ENCODE peak calls at places on chromosomes 13 and 19, in nine cellular contexts. N is heart right ventricle, J is posterior cingulate gyrus, E is HEK293T, X is left ventricle myocardium inferior, H is EL, B is GF-D8, S is H9, P is SHP77 treated with DMSO at 0.1 percent for 48 hours. O is an unnamed sample.
A peak's percentile ranks its signal among the peaks of the same experiment; 100 is the strongest.

GRCh38 chr13:20407759-20408158 is 117.9 kb downstream of the CRYL1 start:
- DNase-seq in N (no peak), J (no peak), E (no peak), X (no peak), H (no peak), B (no peak), S (no peak), P (no peak), O (no peak)

GRCh38 chr19:45901912-45902650 is at the start of gene MYPOP:
- DNase-seq in N (no peak), J (no peak), E (no peak), X (no peak), H (peak; percentile 19), B (no peak), S (peak; percentile 33), P (no peak), O (no peak)

GRCh38 chr13:110245421-110245899 is 61.5 kb downstream of the COL4A1 start:
- DNase-seq in N (no peak), J (no peak), E (no peak), X (no peak), H (peak; percentile 44), B (no peak), S (no peak), P (no peak), O (no peak)

GRCh38 chr13:95128045-95128643 is 173.1 kb downstream of the ABCC4 start:
- DNase-seq in N (no peak), J (no peak), E (no peak), X (no peak), H (no peak), B (no peak), S (no peak), P (peak; percentile 91), O (no peak)

GRCh38 chr19:35451278-35452096 is 3.4 kb downstream of the FFAR2 start:
- DNase-seq in N (no peak), J (no peak), E (no peak), X (no peak), H (no peak), B (no peak), S (no peak), P (no peak), O (no peak)

GRCh38 chr13:87123987-87124784 is 547.0 kb upstream of the SLITRK5 start:
- DNase-seq in N (peak; percentile 15), J (no peak), E (peak; percentile 88), X (peak; percentile 18), H (peak; percentile 0), B (peak; percentile 86), S (peak; percentile 48), P (peak; percentile 68), O (peak; percentile 27)

GRCh38 chr19:17394891-17395415 is 957 bp upstream of the CCDC194 start:
- DNase-seq in N (peak; percentile 66), J (peak; percentile 34), E (peak; percentile 70), X (peak; percentile 68), H (peak; percentile 75), B (peak; percentile 66), S (peak; percentile 86), P (peak; percentile 26), O (peak; percentile 66)

GRCh38 chr19:47719047-47719885 is 6.0 kb downstream of the EHD2 start:
- DNase-seq in N (peak; percentile 91), J (peak; percentile 64), E (no peak), X (peak; percentile 91), H (peak; percentile 100), B (no peak), S (no peak), P (peak; percentile 10), O (no peak)

GRCh38 chr13:43227721-43228120 is 204.3 kb downstream of the DNAJC15 start:
- DNase-seq in N (no peak), J (peak; percentile 38), E (no peak), X (no peak), H (peak; percentile 50), B (no peak), S (no peak), P (no peak), O (no peak)

GRCh38 chr19:34364830-34365462 is at the start of gene GPI:
- DNase-seq in N (peak; percentile 69), J (peak; percentile 62), E (peak; percentile 51), X (peak; percentile 68), H (peak; percentile 64), B (no peak), S (peak; percentile 78), P (peak; percentile 71), O (no peak)

GRCh38 chr19:7550169-7550770 is 14.8 kb downstream of the PNPLA6 start:
- DNase-seq in N (no peak), J (no peak), E (no peak), X (no peak), H (no peak), B (no peak), S (no peak), P (no peak), O (no peak)

GRCh38 chr19:19372656-19373416 is 32.6 kb upstream of the GATAD2A start:
- DNase-seq in N (peak; percentile 64), J (no peak), E (no peak), X (peak; percentile 66), H (peak; percentile 55), B (peak; percentile 80), S (peak; percentile 72), P (peak; percentile 14), O (no peak)

GRCh38 chr13:32472194-32472621 is 44.3 kb upstream of the N4BP2L1 start:
- DNase-seq in N (no peak), J (no peak), E (no peak), X (no peak), H (no peak), B (no peak), S (no peak), P (no peak), O (no peak)

GRCh38 chr13:26513931-26514330 is 43.6 kb upstream of the WASF3 start:
- DNase-seq in N (no peak), J (no peak), E (no peak), X (no peak), H (no peak), B (no peak), S (no peak), P (no peak), O (no peak)

GRCh38 chr13:75495938-75496337 is 14.0 kb upstream of the TBC1D4 start:
- DNase-seq in N (no peak), J (no peak), E (no peak), X (no peak), H (peak; percentile 75), B (no peak), S (no peak), P (no peak), O (no peak)

GRCh38 chr13:111410232-111411021 is 90.0 kb downstream of the TEX29 start:
- DNase-seq in N (no peak), J (no peak), E (no peak), X (no peak), H (no peak), B (no peak), S (no peak), P (no peak), O (no peak)

GRCh38 chr13:33110713-33111413 is 94.6 kb downstream of the KL start:
- DNase-seq in N (peak; percentile 61), J (no peak), E (no peak), X (peak; percentile 65), H (no peak), B (no peak), S (no peak), P (no peak), O (no peak)

GRCh38 chr19:5936308-5936980 is 22.4 kb downstream of the CAPS start:
- DNase-seq in N (no peak), J (no peak), E (no peak), X (no peak), H (no peak), B (no peak), S (no peak), P (no peak), O (no peak)

GRCh38 chr13:33034061-33034460 is 17.8 kb downstream of the KL start:
- DNase-seq in N (no peak), J (no peak), E (no peak), X (no peak), H (no peak), B (no peak), S (no peak), P (no peak), O (no peak)

GRCh38 chr19:49361438-49362047 is 673 bp downstream of the TEAD2 start:
- DNase-seq in N (peak; percentile 89), J (no peak), E (peak; percentile 69), X (peak; percentile 85), H (peak; percentile 73), B (no peak), S (peak; percentile 73), P (no peak), O (no peak)

GRCh38 chr13:42495751-42496150 is 78.2 kb upstream of the TNFSF11 start:
- DNase-seq in N (no peak), J (no peak), E (no peak), X (no peak), H (no peak), B (no peak), S (no peak), P (no peak), O (no peak)

GRCh38 chr13:29429496-29429895 is 166.0 kb downstream of the SLC7A1 start:
- DNase-seq in N (no peak), J (no peak), E (no peak), X (no peak), H (no peak), B (no peak), S (no peak), P (no peak), O (no peak)

GRCh38 chr13:99320693-99321481 is 13.7 kb upstream of the GPR183 start:
- DNase-seq in N (no peak), J (no peak), E (no peak), X (no peak), H (peak; percentile 78), B (peak; percentile 88), S (no peak), P (no peak), O (no peak)

GRCh38 chr13:20461481-20461859 is 64.2 kb downstream of the CRYL1 start:
- DNase-seq in N (no peak), J (no peak), E (no peak), X (no peak), H (peak; percentile 20), B (no peak), S (no peak), P (no peak), O (no peak)

GRCh38 chr19:45882652-45883585 is 3.0 kb downstream of the IRF2BP1 start:
- DNase-seq in N (peak; percentile 80), J (peak; percentile 66), E (peak; percentile 90), X (peak; percentile 73), H (peak; percentile 78), B (peak; percentile 43), S (peak; percentile 95), P (peak; percentile 50), O (peak; percentile 83)

GRCh38 chr13:113759525-113760137 is 605 bp downstream of the TMEM255B start:
- DNase-seq in N (peak; percentile 45), J (peak; percentile 16), E (peak; percentile 12), X (no peak), H (peak; percentile 23), B (no peak), S (no peak), P (peak; percentile 61), O (no peak)

GRCh38 chr13:90633849-90634248 is 713.6 kb upstream of the MIR17HG start:
- DNase-seq in N (no peak), J (no peak), E (no peak), X (no peak), H (no peak), B (no peak), S (no peak), P (no peak), O (no peak)

GRCh38 chr19:35718345-35719041 is 690 bp downstream of the KMT2B start:
- DNase-seq in N (peak; percentile 49), J (no peak), E (peak; percentile 30), X (peak; percentile 43), H (peak; percentile 30), B (no peak), S (no peak), P (no peak), O (no peak)

GRCh38 chr13:40568246-40568645 is 98.2 kb downstream of the FOXO1 start:
- DNase-seq in N (no peak), J (no peak), E (no peak), X (no peak), H (no peak), B (no peak), S (no peak), P (no peak), O (no peak)

GRCh38 chr19:3546119-3546518 is 7.1 kb downstream of the TEKTIP1 start:
- DNase-seq in N (no peak), J (no peak), E (no peak), X (no peak), H (no peak), B (no peak), S (no peak), P (no peak), O (no peak)

GRCh38 chr13:110070046-110070445 is 236.9 kb downstream of the COL4A1 start:
- DNase-seq in N (no peak), J (no peak), E (no peak), X (no peak), H (no peak), B (no peak), S (no peak), P (no peak), O (no peak)